ENCODE peak calls at places on chromosomes 6 and 20, in nine cellular contexts. B is B cell, N is breast epithelium, A is ascending aorta, D is fibroblast of the aortic adventitia, G is tibial artery, R is astrocyte of the spinal cord, M is MCF 10A, X is choroid plexus epithelial cell. C is an unnamed sample.

GRCh38 chr6:71724456-71725180 is 161.7 kb upstream of the RIMS1 start:
- DNase-seq in G (no peak), B (no peak), R (no peak), M (no peak), N (no peak), D (no peak), A (no peak), X (no peak), C (no peak)

GRCh38 chr20:59207742-59208357 is 44.2 kb downstream of the ZNF831 start:
- DNase-seq in N (no peak), D (no peak), R (no peak), A (no peak), B (peak; percentile 84), G (no peak), M (peak; percentile 59), X (peak; percentile 2), C (peak; percentile 88)

GRCh38 chr6:122620428-122620827 is 10.2 kb downstream of the PKIB start:
- DNase-seq in A (no peak), D (no peak), X (no peak), N (no peak), B (no peak), R (no peak), G (no peak), M (no peak), C (no peak)

GRCh38 chr6:117338567-117338966 is 73.2 kb downstream of the VGLL2 start:
- DNase-seq in B (no peak), D (no peak), X (no peak), M (no peak), N (no peak), A (no peak), G (no peak), R (no peak), C (no peak)

GRCh38 chr6:84910881-84911607 is 146.6 kb upstream of the TBX18 start:
- DNase-seq in R (no peak), N (no peak), D (no peak), G (no peak), M (no peak), A (no peak), X (no peak), B (no peak), C (no peak)

GRCh38 chr20:53202781-53203180 is 230.6 kb downstream of the TSHZ2 start:
- DNase-seq in M (peak; percentile 11), N (no peak), X (no peak), D (no peak), R (no peak), A (no peak), B (no peak), G (no peak), C (no peak)

GRCh38 chr6:53107091-53107490 is 41.5 kb downstream of the GCM1 start:
- DNase-seq in B (no peak), A (no peak), D (peak; percentile 49), X (peak; percentile 26), G (no peak), R (peak; percentile 57), N (no peak), M (peak; percentile 59), C (no peak)

GRCh38 chr6:15464211-15464725 is 198.6 kb downstream of the DTNBP1 start:
- DNase-seq in G (no peak), R (no peak), X (peak; percentile 12), D (no peak), N (no peak), B (peak; percentile 67), A (no peak), M (peak; percentile 57), C (peak; percentile 53)

GRCh38 chr6:163504984-163505640 is 90.6 kb downstream of the QKI start:
- DNase-seq in N (no peak), X (no peak), M (no peak), A (no peak), G (no peak), D (no peak), B (no peak), R (no peak), C (no peak)

GRCh38 chr6:163513570-163514166 is 99.2 kb downstream of the QKI start:
- DNase-seq in D (no peak), G (no peak), N (no peak), B (no peak), X (no peak), M (no peak), A (no peak), R (no peak), C (no peak)

GRCh38 chr6:163513003-163513402 is 98.5 kb downstream of the QKI start:
- DNase-seq in A (no peak), R (no peak), N (no peak), G (no peak), B (no peak), D (no peak), M (no peak), X (no peak), C (no peak)

GRCh38 chr6:163507965-163508364 is 93.4 kb downstream of the QKI start:
- DNase-seq in N (no peak), B (no peak), G (no peak), M (no peak), R (no peak), X (no peak), D (no peak), A (no peak), C (no peak)
- TF ChIP-seq CTCF in N (no peak), B (no peak), G (no peak), M (no peak), R (no peak), X (no peak), D (no peak), A (no peak), C (no peak)

GRCh38 chr20:15706719-15707118 is 866.5 kb downstream of the KIF16B start:
- DNase-seq in D (no peak), B (no peak), X (no peak), N (no peak), A (no peak), R (no peak), G (no peak), M (no peak), C (no peak)

GRCh38 chr20:15711177-15711576 is 862.1 kb downstream of the KIF16B start:
- DNase-seq in A (no peak), D (no peak), N (no peak), B (no peak), R (no peak), X (no peak), G (no peak), M (no peak), C (no peak)

GRCh38 chr20:15705975-15706374 is 867.3 kb downstream of the KIF16B start:
- DNase-seq in B (no peak), R (no peak), N (no peak), A (no peak), M (no peak), D (no peak), X (no peak), G (no peak), C (no peak)

GRCh38 chr20:15703171-15703911 is 869.9 kb downstream of the KIF16B start:
- DNase-seq in R (peak; percentile 84), X (peak; percentile 22), G (no peak), M (peak; percentile 85), A (no peak), D (peak; percentile 2), B (no peak), N (no peak), C (no peak)

DNA sequence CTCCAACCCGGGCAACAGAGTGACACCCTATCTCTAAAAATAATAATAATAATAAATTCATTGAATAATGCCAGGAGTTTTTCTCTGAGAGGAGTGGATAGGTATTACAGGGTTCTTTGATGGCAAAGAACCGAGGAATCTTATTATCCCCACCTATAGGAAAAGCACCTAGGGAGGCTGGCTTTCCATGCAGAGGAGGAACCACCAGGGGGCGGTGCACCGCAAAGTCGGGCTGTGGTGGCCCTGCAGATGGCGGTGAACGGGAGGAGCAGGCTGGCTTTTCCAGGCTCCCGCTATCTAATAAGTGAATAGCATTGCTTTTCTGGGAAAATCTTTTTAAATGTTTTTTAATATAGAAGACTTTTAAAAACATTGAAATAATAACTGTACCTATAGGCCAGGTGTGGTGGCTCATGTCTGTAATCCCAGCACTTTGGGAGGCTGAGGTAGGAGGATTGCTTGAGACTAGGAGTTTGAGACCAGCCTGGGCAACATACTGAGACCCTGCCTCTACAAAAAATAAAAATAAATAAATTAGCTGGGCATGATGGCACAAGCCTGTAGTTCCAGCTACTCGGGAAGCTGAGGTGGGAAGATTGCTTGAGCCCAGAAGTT is 864.2 kb downstream of the KIF16B start:
- DNase-seq in A (no peak), M (peak; percentile 42), R (no peak), X (peak; percentile 15), G (peak; percentile 22), B (peak; percentile 73), N (no peak), D (no peak), C (peak; percentile 64)
- TF ChIP-seq CTCF in A (peak; percentile 38), M (peak; percentile 68), R (peak; percentile 63), X (peak; percentile 66), G (peak; percentile 15), B (peak; percentile 81), N (no peak), D (peak; percentile 26), C (peak; percentile 76)

GRCh38 chr6:24856246-24856599 is 57.5 kb upstream of the ARMH2 start:
- DNase-seq in D (no peak), X (no peak), R (no peak), N (no peak), A (no peak), M (no peak), B (no peak), G (no peak), C (no peak)
- TF ChIP-seq CTCF in D (no peak), X (no peak), R (no peak), N (no peak), A (no peak), M (no peak), B (peak; percentile 12), G (no peak), C (no peak)

GRCh38 chr6:30819287-30819917 is 64.9 kb upstream of the DDR1 start:
- DNase-seq in B (no peak), N (no peak), X (peak; percentile 34), D (peak; percentile 37), G (no peak), M (peak; percentile 78), A (no peak), R (no peak), C (no peak)

GRCh38 chr6:30821862-30822784 is 62.2 kb upstream of the DDR1 start:
- DNase-seq in A (no peak), G (no peak), M (peak; percentile 65), X (peak; percentile 64), N (no peak), D (peak; percentile 65), B (peak; percentile 57), R (no peak), C (peak; percentile 61)

GRCh38 chr6:30818426-30818841 is 65.9 kb upstream of the DDR1 start:
- DNase-seq in D (peak; percentile 91), R (peak; percentile 71), M (peak; percentile 89), N (no peak), A (no peak), B (no peak), X (peak; percentile 93), G (no peak), C (no peak)

GRCh38 chr6:30816791-30817739 is 67.3 kb upstream of the DDR1 start:
- DNase-seq in X (no peak), R (no peak), N (no peak), A (no peak), M (no peak), B (no peak), D (no peak), G (no peak), C (peak; percentile 70)

DNA sequence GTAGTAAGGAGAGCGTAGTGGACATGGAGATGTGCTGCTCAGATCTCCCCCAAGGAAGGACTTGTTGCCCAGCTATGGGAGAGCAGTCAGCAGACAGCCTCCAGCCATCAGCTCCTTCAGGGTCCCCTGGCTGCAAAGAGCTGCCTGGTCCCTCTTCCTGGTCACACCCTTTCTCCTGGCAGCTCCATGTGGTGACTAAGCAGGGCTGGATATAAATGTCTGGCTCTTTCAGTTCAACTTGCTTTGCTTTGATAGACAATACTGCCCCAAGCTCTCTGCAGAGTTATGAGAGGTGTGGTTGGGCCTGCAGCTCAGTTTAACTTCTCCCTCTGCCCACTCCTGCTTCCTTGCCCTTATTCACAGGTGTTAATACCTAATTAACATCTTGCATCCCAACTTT is 64.1 kb upstream of the DDR1 start:
- DNase-seq in B (no peak), R (peak; percentile 71), D (peak; percentile 92), X (peak; percentile 65), N (peak; percentile 41), G (peak; percentile 75), M (peak; percentile 88), A (no peak), C (no peak)
- TF ChIP-seq CTCF in B (no peak), R (peak; percentile 13), D (peak; percentile 28), X (peak; percentile 11), N (no peak), G (no peak), M (no peak), A (peak; percentile 40), C (no peak)